ENCODE peak calls at places on chromosomes 3 and 15, in seven cellular contexts. One of them, this sample, is unnamed.

GRCh38 chr15:72754096-72754495 is 29.5 kb downstream of the ADPGK start:
- DNase-seq in tibial artery: no peak
- DNase-seq in adrenal gland: no peak
- DNase-seq in CD8-positive, alpha-beta T cell: no peak
- DNase-seq in GOT3: no peak
- DNase-seq in RPMI7951: no peak
- DNase-seq in stimulated activated CD8-positive, alpha-beta memory T cell treated with anti-CD3 and anti-CD28 coated beads, Interleukin-15, amount 100 ng/mL, for 4 hours: no peak
- DNase-seq in this sample: no peak

GRCh38 chr3:192026656-192027055 is 565.7 kb downstream of the PYDC2 start:
- DNase-seq in tibial artery: no peak
- DNase-seq in adrenal gland: no peak
- DNase-seq in CD8-positive, alpha-beta T cell: no peak
- DNase-seq in GOT3: no peak
- DNase-seq in RPMI7951: no peak
- DNase-seq in stimulated activated CD8-positive, alpha-beta memory T cell treated with anti-CD3 and anti-CD28 coated beads, Interleukin-15, amount 100 ng/mL, for 4 hours: no peak
- DNase-seq in this sample: no peak

GRCh38 chr15:35208353-35208752 is 123.3 kb upstream of the NANOGP8 start:
- DNase-seq in tibial artery: no peak
- DNase-seq in adrenal gland: no peak
- DNase-seq in CD8-positive, alpha-beta T cell: no peak
- DNase-seq in GOT3: no peak
- DNase-seq in RPMI7951: no peak
- DNase-seq in stimulated activated CD8-positive, alpha-beta memory T cell treated with anti-CD3 and anti-CD28 coated beads, Interleukin-15, amount 100 ng/mL, for 4 hours: no peak
- DNase-seq in this sample: no peak

GRCh38 chr3:31213869-31214486 is 318.7 kb upstream of the STT3B start:
- DNase-seq in tibial artery: no peak
- DNase-seq in adrenal gland: no peak
- DNase-seq in CD8-positive, alpha-beta T cell: peak
- DNase-seq in GOT3: no peak
- DNase-seq in RPMI7951: no peak
- DNase-seq in stimulated activated CD8-positive, alpha-beta memory T cell treated with anti-CD3 and anti-CD28 coated beads, Interleukin-15, amount 100 ng/mL, for 4 hours: no peak
- DNase-seq in this sample: no peak

GRCh38 chr3:129440648-129441190 is 695 bp downstream of the IFT122 start:
- DNase-seq in tibial artery: no peak
- DNase-seq in adrenal gland: no peak
- DNase-seq in CD8-positive, alpha-beta T cell: no peak
- DNase-seq in GOT3: no peak
- DNase-seq in RPMI7951: no peak
- DNase-seq in stimulated activated CD8-positive, alpha-beta memory T cell treated with anti-CD3 and anti-CD28 coated beads, Interleukin-15, amount 100 ng/mL, for 4 hours: no peak
- DNase-seq in this sample: no peak

GRCh38 chr3:67662733-67663132 is 8.3 kb upstream of the SUCLG2 start:
- DNase-seq in tibial artery: no peak
- DNase-seq in adrenal gland: no peak
- DNase-seq in CD8-positive, alpha-beta T cell: no peak
- DNase-seq in GOT3: no peak
- DNase-seq in RPMI7951: no peak
- DNase-seq in stimulated activated CD8-positive, alpha-beta memory T cell treated with anti-CD3 and anti-CD28 coated beads, Interleukin-15, amount 100 ng/mL, for 4 hours: no peak
- DNase-seq in this sample: no peak

GRCh38 chr15:83430436-83430835 is 16.7 kb upstream of the SH3GL3 start:
- DNase-seq in tibial artery: no peak
- DNase-seq in adrenal gland: no peak
- DNase-seq in CD8-positive, alpha-beta T cell: no peak
- DNase-seq in GOT3: no peak
- DNase-seq in RPMI7951: peak
- DNase-seq in stimulated activated CD8-positive, alpha-beta memory T cell treated with anti-CD3 and anti-CD28 coated beads, Interleukin-15, amount 100 ng/mL, for 4 hours: no peak
- DNase-seq in this sample: no peak

GRCh38 chr15:70323111-70323851 is 225.6 kb upstream of the TLE3 start:
- DNase-seq in tibial artery: peak
- DNase-seq in adrenal gland: no peak
- DNase-seq in CD8-positive, alpha-beta T cell: no peak
- DNase-seq in GOT3: no peak
- DNase-seq in RPMI7951: peak
- DNase-seq in stimulated activated CD8-positive, alpha-beta memory T cell treated with anti-CD3 and anti-CD28 coated beads, Interleukin-15, amount 100 ng/mL, for 4 hours: no peak
- DNase-seq in this sample: no peak

This sample was measured in AG09309.